ENCODE peak calls at places on chromosomes 4 and X, in seven cellular contexts. R is tibial nerve; L is IMR-90; P is astrocyte; D is MM.1S; S is CD8-positive, alpha-beta memory T cell; H is PC-3. Q is an unnamed sample. For H3K36me3 and H3K4me1, the result is how much of the 10 kb centered on the place peaks cover.

GRCh38 chr4:81714251-81714650 is 242.5 kb upstream of the RASGEF1B start:
- DNase-seq in R (no peak), L (no peak), P (no peak), D (no peak), S (no peak), H (no peak), Q (no peak)

GRCh38 chr4:167867191-167867590 is 225.1 kb upstream of the ANXA10 start:
- DNase-seq in R (no peak), L (no peak), P (no peak), D (no peak), S (no peak), H (no peak), Q (no peak)

GRCh38 chrX:110146521-110146920 is 143.6 kb downstream of the TMEM164 start:
- DNase-seq in R (peak), L (peak), P (no peak), D (peak), S (peak), H (peak), Q (peak)

GRCh38 chrX:120302434-120302833 is 8.8 kb downstream of the TMEM255A start:
- DNase-seq in R (no peak), L (no peak), P (no peak), D (peak), S (peak), H (no peak), Q (no peak)

GRCh38 chr4:24624381-24624780 is 40.0 kb upstream of the DHX15 start:
- DNase-seq in R (no peak), L (no peak), P (no peak), D (no peak), S (no peak), H (no peak), Q (no peak)

GRCh38 chrX:75603833-75604232 is 81.0 kb upstream of the ZDHHC15 start:
- DNase-seq in R (no peak), L (peak), P (no peak), D (peak), S (peak), H (peak), Q (no peak)

GRCh38 chr4:133982533-133983224 is 218.9 kb downstream of the PABPC4L start:
- DNase-seq in R (no peak), L (peak), P (peak), D (no peak), S (no peak), H (peak), Q (no peak)

GRCh38 chrX:39008554-39008953 is 207.3 kb downstream of the MID1IP1 start:
- DNase-seq in R (no peak), L (no peak), P (no peak), D (no peak), S (no peak), H (no peak), Q (no peak)

GRCh38 chrX:69323786-69324720 is 158.8 kb upstream of the PJA1 start:
- DNase-seq in R (no peak), L (no peak), P (no peak), D (no peak), S (no peak), H (no peak), Q (no peak)

GRCh38 chr4:181416966-181417365 is 826.2 kb upstream of the TENM3 start:
- DNase-seq in R (no peak), L (no peak), P (no peak), D (no peak), S (no peak), H (no peak), Q (no peak)

GRCh38 chrX:155056877-155057792 is 13.8 kb downstream of the CMC4 start:
- DNase-seq in R (peak), L (peak), P (peak), D (peak), S (peak), H (peak), Q (no peak)

GRCh38 chr4:77175201-77175610 is 18.2 kb downstream of the CCNG2 start:
- DNase-seq in R (no peak), L (no peak), P (no peak), D (no peak), S (no peak), H (no peak), Q (no peak)

GRCh38 chr4:81625422-81626417 is 154.0 kb upstream of the RASGEF1B start:
- DNase-seq in R (no peak), L (no peak), P (no peak), D (peak), S (no peak), H (no peak), Q (no peak)

GRCh38 chr4:67983333-67983732 is 20.0 kb upstream of the TMPRSS11A start:
- DNase-seq in R (no peak), L (no peak), P (peak), D (no peak), S (no peak), H (peak), Q (no peak)

GRCh38 chrX:103831803-103832544 is at the start of gene RAB9B:
- DNase-seq in R (peak), L (peak), P (peak), D (peak), S (peak), H (peak), Q (peak)

GRCh38 chr4:101242441-101242840 is 104.9 kb downstream of the PPP3CA start:
- DNase-seq in R (no peak), L (no peak), P (no peak), D (no peak), S (no peak), H (no peak), Q (no peak)

GRCh38 chr4:174999407-174999806 is 81.2 kb downstream of the ADAM29 start:
- DNase-seq in R (no peak), L (no peak), P (peak), D (no peak), S (no peak), H (peak), Q (no peak)

GRCh38 chrX:24148535-24149345 is 789 bp upstream of the ZFX start:
- DNase-seq in R (no peak), L (peak), P (peak), D (no peak), S (no peak), H (peak), Q (peak)

GRCh38 chrX:27439771-27440170 is 23.4 kb downstream of the PPP4R3C start:
- DNase-seq in R (no peak), L (no peak), P (no peak), D (no peak), S (no peak), H (no peak), Q (no peak)

GRCh38 chrX:107894038-107894437 is 68.4 kb downstream of the MID2 start:
- DNase-seq in R (peak), L (peak), P (peak), D (peak), S (peak), H (peak), Q (peak)

GRCh38 chr4:107643021-107643420 is 77.0 kb downstream of the PAPSS1 start:
- DNase-seq in R (no peak), L (no peak), P (no peak), D (no peak), S (no peak), H (no peak), Q (no peak)

GRCh38 chr4:165325732-165326512 is 1.5 kb upstream of the MSMO1 start:
- DNase-seq in R (no peak), L (peak), P (peak), D (peak), S (no peak), H (peak), Q (no peak)

GRCh38 chr4:99826016-99826415 is 9.4 kb downstream of the DAPP1 start:
- DNase-seq in R (no peak), L (no peak), P (no peak), D (no peak), S (no peak), H (peak), Q (no peak)

GRCh38 chr4:65046496-65047101 is 623.7 kb downstream of the EPHA5 start:
- DNase-seq in R (no peak), L (no peak), P (peak), D (no peak), S (no peak), H (peak), Q (no peak)

GRCh38 chrX:1485033-1485432 is 32.3 kb upstream of the ASMTL start:
- DNase-seq in R (no peak), L (no peak), P (no peak), D (no peak), S (no peak), H (no peak), Q (no peak)

GRCh38 chr4:13902141-13902540 is 274.6 kb upstream of the BOD1L1 start:
- DNase-seq in R (no peak), L (peak), P (no peak), D (no peak), S (no peak), H (no peak), Q (no peak)

GRCh38 chrX:150227321-150227860 is 135.7 kb upstream of the MAMLD1 start:
- DNase-seq in R (no peak), L (no peak), P (no peak), D (no peak), S (no peak), H (no peak), Q (no peak)

GRCh38 chrX:63050225-63050624 is 300.9 kb downstream of the SPIN4 start:
- DNase-seq in R (no peak), L (no peak), P (no peak), D (peak), S (no peak), H (peak), Q (no peak)

GRCh38 chr4:92184566-92184965 is 119.2 kb upstream of the GRID2 start:
- DNase-seq in R (no peak), L (peak), P (peak), D (no peak), S (no peak), H (no peak), Q (no peak)

DNA sequence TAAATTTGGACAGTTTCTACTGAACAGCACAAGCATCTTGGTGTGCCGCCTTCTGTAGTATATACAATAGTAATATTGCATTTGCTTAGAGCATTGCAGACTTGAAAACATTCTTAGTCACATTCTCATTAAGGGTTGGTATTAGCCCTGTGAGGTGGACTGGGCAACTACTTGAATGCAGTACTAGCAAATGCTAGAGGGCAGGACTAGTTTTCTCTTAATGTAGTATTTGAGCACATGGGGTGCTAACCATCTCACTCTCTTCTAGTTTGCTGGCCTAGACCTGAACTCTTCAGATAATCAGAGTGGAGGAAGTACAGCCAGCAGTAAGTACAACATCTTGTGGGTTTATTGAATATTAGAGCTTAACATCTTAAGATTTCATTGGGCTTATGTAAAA is 3.2 kb downstream of the DDX3X start:
- DNase-seq in R (no peak), L (peak), P (no peak), D (no peak), S (no peak), H (peak), Q (no peak)
- H3K36me3 ChIP-seq in R (under half), L (under half), P (under half), D (under half), S (under half), H (half or more), Q (under half)

GRCh38 chr4:185205697-185206342 is 2.0 kb upstream of the CFAP97 start:
- DNase-seq in R (no peak), L (no peak), P (no peak), D (peak), S (no peak), H (no peak), Q (no peak)
- H3K4me1 ChIP-seq in R (under half), L (under half), P (under half), D (under half), S (under half), H (under half), Q (under half)

DNA sequence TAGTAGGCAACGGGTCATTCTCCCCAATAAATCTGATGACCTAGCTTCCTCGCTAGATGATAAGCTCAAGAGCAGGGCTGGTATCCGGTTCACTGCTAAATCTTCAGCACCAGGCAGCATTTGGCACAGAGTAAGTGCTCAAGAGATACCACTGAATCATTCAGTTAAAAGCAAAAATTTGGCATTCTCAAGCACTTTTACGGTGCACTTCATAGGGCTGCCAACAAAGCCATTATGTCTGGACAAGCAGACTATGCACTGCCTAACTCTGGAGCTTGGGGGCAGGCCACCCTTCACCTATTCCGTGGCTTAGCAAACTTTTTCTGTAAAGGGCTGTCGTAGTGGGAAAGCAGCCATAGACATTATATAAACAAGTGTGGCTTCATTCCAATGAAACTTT is 23.8 kb upstream of the CXorf38 start:
- DNase-seq in R (no peak), L (no peak), P (peak), D (no peak), S (no peak), H (no peak), Q (no peak)
- H3K36me3 ChIP-seq in R (under half), L (under half), P (under half), D (under half), S (under half), H (under half), Q (under half)

GRCh38 chr4:102825261-102826071 is 1.9 kb downstream of the UBE2D3 start:
- DNase-seq in R (peak), L (peak), P (peak), D (peak), S (peak), H (peak), Q (peak)
- H3K4me1 ChIP-seq in R (under half), L (under half), P (under half), D (under half), S (under half), H (under half), Q (under half)

GRCh38 chr4:10108818-10109783 is 7.5 kb downstream of the WDR1 start:
- DNase-seq in R (no peak), L (peak), P (no peak), D (no peak), S (peak), H (peak), Q (peak)

GRCh38 chr4:10105920-10106319 is 10.7 kb downstream of the WDR1 start:
- DNase-seq in R (no peak), L (no peak), P (no peak), D (no peak), S (no peak), H (no peak), Q (peak)

GRCh38 chr4:10108391-10108790 is 8.2 kb downstream of the WDR1 start:
- DNase-seq in R (no peak), L (no peak), P (no peak), D (no peak), S (no peak), H (no peak), Q (peak)

GRCh38 chr4:10106421-10107039 is 10.1 kb downstream of the WDR1 start:
- DNase-seq in R (peak), L (peak), P (peak), D (no peak), S (peak), H (peak), Q (peak)

DNA sequence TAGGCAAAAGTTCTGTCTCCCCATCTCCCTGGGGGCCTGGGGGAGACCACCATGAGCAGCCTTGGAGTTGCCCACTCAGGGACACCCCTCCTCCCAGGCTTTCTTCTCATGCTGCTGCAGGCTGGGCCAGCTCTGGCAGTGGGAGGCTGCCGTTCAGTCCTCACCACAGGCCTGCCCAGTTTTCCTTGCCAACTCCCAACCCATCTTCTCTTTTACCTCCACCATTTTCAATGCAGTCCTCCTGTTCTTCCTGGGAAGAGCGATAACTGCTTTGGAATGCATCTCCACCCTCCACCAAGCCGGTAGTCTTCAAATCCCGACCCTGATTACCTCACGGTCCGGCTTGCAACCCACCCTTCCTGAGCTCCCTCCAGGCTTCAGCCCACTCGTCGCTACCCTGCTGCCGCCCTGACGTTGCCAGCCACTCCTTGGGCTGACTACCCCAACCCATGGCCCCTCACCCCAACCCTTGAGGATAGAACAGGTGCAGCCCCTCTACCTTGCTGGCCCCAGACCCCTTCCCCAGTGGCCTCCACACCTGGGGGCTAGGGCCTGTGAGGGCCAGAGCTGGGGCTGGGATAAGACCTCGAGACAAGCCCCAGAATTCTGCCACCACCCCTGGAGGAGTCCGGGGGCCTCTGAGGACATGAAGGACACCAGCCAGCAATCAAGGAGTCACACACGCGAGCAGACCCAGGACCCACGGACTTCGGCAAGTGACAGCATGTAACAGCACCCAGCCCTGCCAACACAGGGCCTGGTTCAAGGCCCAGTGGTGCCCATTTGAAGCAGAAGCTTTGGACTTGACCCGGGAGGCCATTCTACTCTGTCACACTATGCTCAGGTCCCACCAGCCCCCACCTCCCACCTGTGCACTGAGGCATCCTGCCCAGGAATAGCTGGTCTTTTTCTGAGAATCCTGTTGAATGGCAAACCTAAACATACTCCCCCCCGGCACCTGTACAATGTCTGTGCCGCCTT is 9.2 kb downstream of the WDR1 start:
- DNase-seq in R (no peak), L (peak), P (no peak), D (no peak), S (no peak), H (peak), Q (peak)
- H3K36me3 ChIP-seq in R (under half), L (half or more), P (under half), D (under half), S (half or more), H (under half), Q (half or more)

Q was measured in osteoblast.